ENCODE peak calls at places on chromosome 19, in ten cellular contexts. One of them, this sample, is unnamed.

GRCh38 chr19:41426116-41426841 is 895 bp downstream of the B3GNT8 start:
- DNase-seq in activated CD4-positive, alpha-beta T cell treated with anti-CD3 and anti-CD28 coated beads, Interleukin-2, amount 50 U/mL, for 48 hours: no peak
- DNase-seq in dermis microvascular lymphatic vessel endothelial cell: no peak
- DNase-seq in small intestine: peak; percentile 39
- DNase-seq in NCI-H1930: no peak
- DNase-seq in mesothelial cell of epicardium: no peak
- DNase-seq in SW480: no peak
- DNase-seq in colonic mucosa: no peak
- DNase-seq in fibroblast of pulmonary artery: no peak
- DNase-seq in NCI-H524: no peak
- DNase-seq in this sample: no peak

GRCh38 chr19:32631381-32631780 is 43.6 kb downstream of the ANKRD27 start:
- DNase-seq in NCI-H1930: no peak
- DNase-seq in fibroblast of pulmonary artery: no peak
- DNase-seq in colonic mucosa: no peak
- DNase-seq in mesothelial cell of epicardium: no peak
- DNase-seq in activated CD4-positive, alpha-beta T cell treated with anti-CD3 and anti-CD28 coated beads, Interleukin-2, amount 50 U/mL, for 48 hours: no peak
- DNase-seq in small intestine: no peak
- DNase-seq in SW480: no peak
- DNase-seq in NCI-H524: no peak
- DNase-seq in dermis microvascular lymphatic vessel endothelial cell: no peak
- DNase-seq in this sample: no peak

GRCh38 chr19:55678121-55678671 is 3.2 kb downstream of the EPN1 start:
- DNase-seq in NCI-H524: no peak
- DNase-seq in dermis microvascular lymphatic vessel endothelial cell: no peak
- DNase-seq in SW480: no peak
- DNase-seq in mesothelial cell of epicardium: no peak
- DNase-seq in small intestine: no peak
- DNase-seq in activated CD4-positive, alpha-beta T cell treated with anti-CD3 and anti-CD28 coated beads, Interleukin-2, amount 50 U/mL, for 48 hours: no peak
- DNase-seq in fibroblast of pulmonary artery: no peak
- DNase-seq in NCI-H1930: no peak
- DNase-seq in colonic mucosa: no peak
- DNase-seq in this sample: no peak

GRCh38 chr19:4376245-4376990 is 23.9 kb downstream of the SH3GL1 start:
- DNase-seq in fibroblast of pulmonary artery: no peak
- DNase-seq in activated CD4-positive, alpha-beta T cell treated with anti-CD3 and anti-CD28 coated beads, Interleukin-2, amount 50 U/mL, for 48 hours: no peak
- DNase-seq in mesothelial cell of epicardium: no peak
- DNase-seq in NCI-H524: no peak
- DNase-seq in dermis microvascular lymphatic vessel endothelial cell: no peak
- DNase-seq in SW480: peak; percentile 86
- DNase-seq in colonic mucosa: no peak
- DNase-seq in small intestine: no peak
- DNase-seq in NCI-H1930: no peak
- DNase-seq in this sample: peak; percentile 65

GRCh38 chr19:12884926-12885748 is 1.9 kb downstream of the KLF1 start:
- DNase-seq in activated CD4-positive, alpha-beta T cell treated with anti-CD3 and anti-CD28 coated beads, Interleukin-2, amount 50 U/mL, for 48 hours: peak; percentile 96
- DNase-seq in NCI-H1930: peak; percentile 84
- DNase-seq in NCI-H524: peak; percentile 80
- DNase-seq in fibroblast of pulmonary artery: peak; percentile 60
- DNase-seq in colonic mucosa: peak; percentile 97
- DNase-seq in small intestine: peak; percentile 93
- DNase-seq in dermis microvascular lymphatic vessel endothelial cell: peak; percentile 72
- DNase-seq in SW480: peak; percentile 93
- DNase-seq in mesothelial cell of epicardium: peak; percentile 67
- DNase-seq in this sample: peak; percentile 86

GRCh38 chr19:7618771-7619510 is 10.4 kb downstream of the XAB2 start:
- DNase-seq in NCI-H1930: no peak
- DNase-seq in dermis microvascular lymphatic vessel endothelial cell: no peak
- DNase-seq in mesothelial cell of epicardium: no peak
- DNase-seq in SW480: no peak
- DNase-seq in activated CD4-positive, alpha-beta T cell treated with anti-CD3 and anti-CD28 coated beads, Interleukin-2, amount 50 U/mL, for 48 hours: no peak
- DNase-seq in fibroblast of pulmonary artery: no peak
- DNase-seq in small intestine: peak; percentile 94
- DNase-seq in colonic mucosa: peak; percentile 78
- DNase-seq in NCI-H524: peak; percentile 45
- DNase-seq in this sample: no peak

GRCh38 chr19:3655402-3656072 is 28.9 kb upstream of the CACTIN start:
- DNase-seq in fibroblast of pulmonary artery: peak; percentile 85
- DNase-seq in dermis microvascular lymphatic vessel endothelial cell: peak; percentile 87
- DNase-seq in SW480: peak; percentile 86
- DNase-seq in activated CD4-positive, alpha-beta T cell treated with anti-CD3 and anti-CD28 coated beads, Interleukin-2, amount 50 U/mL, for 48 hours: no peak
- DNase-seq in small intestine: no peak
- DNase-seq in mesothelial cell of epicardium: no peak
- DNase-seq in NCI-H1930: no peak
- DNase-seq in NCI-H524: peak; percentile 99
- DNase-seq in colonic mucosa: peak; percentile 42
- DNase-seq in this sample: no peak

GRCh38 chr19:46137915-46138473 is 10.0 kb upstream of the IGFL2 start:
- DNase-seq in fibroblast of pulmonary artery: no peak
- DNase-seq in dermis microvascular lymphatic vessel endothelial cell: no peak
- DNase-seq in NCI-H1930: no peak
- DNase-seq in small intestine: no peak
- DNase-seq in mesothelial cell of epicardium: no peak
- DNase-seq in SW480: no peak
- DNase-seq in NCI-H524: no peak
- DNase-seq in colonic mucosa: no peak
- DNase-seq in activated CD4-positive, alpha-beta T cell treated with anti-CD3 and anti-CD28 coated beads, Interleukin-2, amount 50 U/mL, for 48 hours: no peak
- DNase-seq in this sample: no peak

GRCh38 chr19:27860309-27860934 is 1352.5 kb downstream of the UQCRFS1 start:
- DNase-seq in activated CD4-positive, alpha-beta T cell treated with anti-CD3 and anti-CD28 coated beads, Interleukin-2, amount 50 U/mL, for 48 hours: no peak
- DNase-seq in colonic mucosa: no peak
- DNase-seq in SW480: peak; percentile 79
- DNase-seq in fibroblast of pulmonary artery: no peak
- DNase-seq in small intestine: no peak
- DNase-seq in NCI-H524: no peak
- DNase-seq in dermis microvascular lymphatic vessel endothelial cell: no peak
- DNase-seq in NCI-H1930: no peak
- DNase-seq in mesothelial cell of epicardium: no peak
- DNase-seq in this sample: no peak

GRCh38 chr19:55406869-55407624 is 541 bp downstream of the UBE2S start:
- DNase-seq in small intestine: peak; percentile 27
- DNase-seq in SW480: no peak
- DNase-seq in activated CD4-positive, alpha-beta T cell treated with anti-CD3 and anti-CD28 coated beads, Interleukin-2, amount 50 U/mL, for 48 hours: no peak
- DNase-seq in NCI-H524: peak; percentile 22
- DNase-seq in colonic mucosa: no peak
- DNase-seq in dermis microvascular lymphatic vessel endothelial cell: peak; percentile 36
- DNase-seq in mesothelial cell of epicardium: no peak
- DNase-seq in NCI-H1930: no peak
- DNase-seq in fibroblast of pulmonary artery: peak; percentile 41
- DNase-seq in this sample: no peak

GRCh38 chr19:50482886-50483285 is 6.2 kb upstream of the GARIN5A start:
- DNase-seq in SW480: no peak
- DNase-seq in NCI-H1930: no peak
- DNase-seq in activated CD4-positive, alpha-beta T cell treated with anti-CD3 and anti-CD28 coated beads, Interleukin-2, amount 50 U/mL, for 48 hours: no peak
- DNase-seq in fibroblast of pulmonary artery: no peak
- DNase-seq in small intestine: no peak
- DNase-seq in colonic mucosa: no peak
- DNase-seq in NCI-H524: no peak
- DNase-seq in mesothelial cell of epicardium: no peak
- DNase-seq in dermis microvascular lymphatic vessel endothelial cell: no peak
- DNase-seq in this sample: no peak

GRCh38 chr19:46759817-46760333 is 13.6 kb upstream of the STRN4 start:
- DNase-seq in NCI-H524: no peak
- DNase-seq in SW480: no peak
- DNase-seq in mesothelial cell of epicardium: no peak
- DNase-seq in small intestine: no peak
- DNase-seq in fibroblast of pulmonary artery: peak; percentile 75
- DNase-seq in dermis microvascular lymphatic vessel endothelial cell: no peak
- DNase-seq in colonic mucosa: no peak
- DNase-seq in NCI-H1930: no peak
- DNase-seq in activated CD4-positive, alpha-beta T cell treated with anti-CD3 and anti-CD28 coated beads, Interleukin-2, amount 50 U/mL, for 48 hours: no peak
- DNase-seq in this sample: no peak

GRCh38 chr19:38321646-38322323 is 2.1 kb downstream of the KCNK6 start:
- DNase-seq in dermis microvascular lymphatic vessel endothelial cell: no peak
- DNase-seq in small intestine: no peak
- DNase-seq in NCI-H524: no peak
- DNase-seq in fibroblast of pulmonary artery: peak; percentile 94
- DNase-seq in activated CD4-positive, alpha-beta T cell treated with anti-CD3 and anti-CD28 coated beads, Interleukin-2, amount 50 U/mL, for 48 hours: no peak
- DNase-seq in SW480: no peak
- DNase-seq in mesothelial cell of epicardium: no peak
- DNase-seq in NCI-H1930: no peak
- DNase-seq in colonic mucosa: no peak
- DNase-seq in this sample: no peak

GRCh38 chr19:16627194-16627927 is 643 bp downstream of the MED26 start:
- DNase-seq in SW480: no peak
- DNase-seq in colonic mucosa: peak; percentile 26
- DNase-seq in fibroblast of pulmonary artery: no peak
- DNase-seq in mesothelial cell of epicardium: peak; percentile 57
- DNase-seq in dermis microvascular lymphatic vessel endothelial cell: peak; percentile 17
- DNase-seq in activated CD4-positive, alpha-beta T cell treated with anti-CD3 and anti-CD28 coated beads, Interleukin-2, amount 50 U/mL, for 48 hours: peak; percentile 16
- DNase-seq in NCI-H1930: no peak
- DNase-seq in small intestine: no peak
- DNase-seq in NCI-H524: peak; percentile 39
- DNase-seq in this sample: no peak

GRCh38 chr19:35518313-35518712 is 4.9 kb upstream of the DMKN start:
- DNase-seq in fibroblast of pulmonary artery: peak; percentile 98
- DNase-seq in colonic mucosa: no peak
- DNase-seq in SW480: peak; percentile 69
- DNase-seq in small intestine: no peak
- DNase-seq in NCI-H524: no peak
- DNase-seq in activated CD4-positive, alpha-beta T cell treated with anti-CD3 and anti-CD28 coated beads, Interleukin-2, amount 50 U/mL, for 48 hours: no peak
- DNase-seq in mesothelial cell of epicardium: no peak
- DNase-seq in NCI-H1930: no peak
- DNase-seq in dermis microvascular lymphatic vessel endothelial cell: no peak
- DNase-seq in this sample: no peak